ENCODE peak calls at places on chromosomes 11 and 22, in seven cellular contexts. One of them, this sample, is unnamed.
A peak's percentile ranks its signal among the peaks of the same experiment; 100 is the strongest.

GRCh38 chr22:40509401-40510134 is 127.0 kb downstream of the MRTFA start:
- DNase-seq in neural progenitor cell: no peak
- DNase-seq in upper lobe of right lung: no peak
- DNase-seq in CD8-positive, alpha-beta T cell: no peak
- DNase-seq in HFFc6: peak; percentile 57
- DNase-seq in fibroblast of mammary gland: peak; percentile 98
- DNase-seq in glutamatergic neuron: no peak
- DNase-seq in this sample: no peak

GRCh38 chr11:112655386-112655785 is 305.8 kb upstream of the NCAM1 start:
- DNase-seq in neural progenitor cell: no peak
- DNase-seq in HFFc6: peak; percentile 52
- DNase-seq in upper lobe of right lung: no peak
- DNase-seq in CD8-positive, alpha-beta T cell: no peak
- DNase-seq in fibroblast of mammary gland: peak; percentile 88
- DNase-seq in glutamatergic neuron: no peak
- DNase-seq in this sample: no peak

GRCh38 chr22:30884211-30885000 is 84.2 kb downstream of the MORC2 start:
- DNase-seq in neural progenitor cell: no peak
- DNase-seq in upper lobe of right lung: peak; percentile 61
- DNase-seq in HFFc6: no peak
- DNase-seq in CD8-positive, alpha-beta T cell: no peak
- DNase-seq in glutamatergic neuron: peak; percentile 6
- DNase-seq in fibroblast of mammary gland: no peak
- DNase-seq in this sample: no peak

GRCh38 chr11:20363500-20364411 is at the start of gene HTATIP2:
- DNase-seq in glutamatergic neuron: peak; percentile 54
- DNase-seq in CD8-positive, alpha-beta T cell: peak; percentile 85
- DNase-seq in neural progenitor cell: peak; percentile 70
- DNase-seq in HFFc6: no peak
- DNase-seq in upper lobe of right lung: peak; percentile 89
- DNase-seq in fibroblast of mammary gland: no peak
- DNase-seq in this sample: no peak

GRCh38 chr11:69339916-69340565 is 46.1 kb downstream of the MYEOV start:
- DNase-seq in upper lobe of right lung: peak; percentile 6
- DNase-seq in fibroblast of mammary gland: no peak
- DNase-seq in neural progenitor cell: no peak
- DNase-seq in glutamatergic neuron: no peak
- DNase-seq in CD8-positive, alpha-beta T cell: peak; percentile 31
- DNase-seq in HFFc6: no peak
- DNase-seq in this sample: peak; percentile 48

GRCh38 chr22:49400136-49400865 is 427.4 kb downstream of the BRD1 start:
- DNase-seq in fibroblast of mammary gland: no peak
- DNase-seq in neural progenitor cell: no peak
- DNase-seq in upper lobe of right lung: no peak
- DNase-seq in HFFc6: no peak
- DNase-seq in CD8-positive, alpha-beta T cell: no peak
- DNase-seq in glutamatergic neuron: no peak
- DNase-seq in this sample: peak; percentile 68

GRCh38 chr11:113162590-113162961 is 151.8 kb upstream of the TTC12 start:
- DNase-seq in upper lobe of right lung: no peak
- DNase-seq in glutamatergic neuron: peak; percentile 48
- DNase-seq in fibroblast of mammary gland: no peak
- DNase-seq in neural progenitor cell: no peak
- DNase-seq in CD8-positive, alpha-beta T cell: no peak
- DNase-seq in HFFc6: no peak
- DNase-seq in this sample: no peak

GRCh38 chr11:119664063-119664572 is 64.9 kb downstream of the NECTIN1 start:
- DNase-seq in neural progenitor cell: peak; percentile 38
- DNase-seq in CD8-positive, alpha-beta T cell: no peak
- DNase-seq in fibroblast of mammary gland: no peak
- DNase-seq in upper lobe of right lung: no peak
- DNase-seq in HFFc6: no peak
- DNase-seq in glutamatergic neuron: no peak
- DNase-seq in this sample: no peak

GRCh38 chr22:35921777-35922176 is 106.8 kb downstream of the RBFOX2 start:
- DNase-seq in CD8-positive, alpha-beta T cell: no peak
- DNase-seq in HFFc6: peak; percentile 88
- DNase-seq in neural progenitor cell: peak; percentile 73
- DNase-seq in upper lobe of right lung: no peak
- DNase-seq in glutamatergic neuron: peak; percentile 33
- DNase-seq in fibroblast of mammary gland: peak; percentile 94
- DNase-seq in this sample: no peak

GRCh38 chr22:34344702-34345101 is 424.4 kb upstream of the LARGE1 start:
- DNase-seq in upper lobe of right lung: no peak
- DNase-seq in HFFc6: no peak
- DNase-seq in glutamatergic neuron: no peak
- DNase-seq in CD8-positive, alpha-beta T cell: no peak
- DNase-seq in neural progenitor cell: peak; percentile 13
- DNase-seq in fibroblast of mammary gland: no peak
- DNase-seq in this sample: no peak

GRCh38 chr11:75812542-75813040 is 2.4 kb upstream of the UVRAG start:
- DNase-seq in fibroblast of mammary gland: peak; percentile 9
- DNase-seq in neural progenitor cell: no peak
- DNase-seq in glutamatergic neuron: no peak
- DNase-seq in CD8-positive, alpha-beta T cell: peak; percentile 7
- DNase-seq in upper lobe of right lung: no peak
- DNase-seq in HFFc6: no peak
- DNase-seq in this sample: no peak

GRCh38 chr11:9386086-9386485 is 1.6 kb downstream of the IPO7 start:
- DNase-seq in upper lobe of right lung: no peak
- DNase-seq in fibroblast of mammary gland: no peak
- DNase-seq in neural progenitor cell: no peak
- DNase-seq in glutamatergic neuron: no peak
- DNase-seq in CD8-positive, alpha-beta T cell: no peak
- DNase-seq in HFFc6: no peak
- DNase-seq in this sample: no peak

GRCh38 chr11:9380773-9381172 is 3.7 kb upstream of the IPO7 start:
- DNase-seq in HFFc6: no peak
- DNase-seq in neural progenitor cell: no peak
- DNase-seq in glutamatergic neuron: no peak
- DNase-seq in CD8-positive, alpha-beta T cell: no peak
- DNase-seq in fibroblast of mammary gland: no peak
- DNase-seq in upper lobe of right lung: no peak
- DNase-seq in this sample: no peak

GRCh38 chr11:9386901-9387300 is 2.4 kb downstream of the IPO7 start:
- DNase-seq in glutamatergic neuron: no peak
- DNase-seq in fibroblast of mammary gland: no peak
- DNase-seq in HFFc6: no peak
- DNase-seq in CD8-positive, alpha-beta T cell: no peak
- DNase-seq in upper lobe of right lung: no peak
- DNase-seq in neural progenitor cell: no peak
- DNase-seq in this sample: no peak

GRCh38 chr11:9385288-9385902 is 943 bp downstream of the IPO7 start:
- DNase-seq in fibroblast of mammary gland: no peak
- DNase-seq in glutamatergic neuron: no peak
- DNase-seq in HFFc6: no peak
- DNase-seq in neural progenitor cell: no peak
- DNase-seq in CD8-positive, alpha-beta T cell: no peak
- DNase-seq in upper lobe of right lung: no peak
- DNase-seq in this sample: no peak

DNA sequence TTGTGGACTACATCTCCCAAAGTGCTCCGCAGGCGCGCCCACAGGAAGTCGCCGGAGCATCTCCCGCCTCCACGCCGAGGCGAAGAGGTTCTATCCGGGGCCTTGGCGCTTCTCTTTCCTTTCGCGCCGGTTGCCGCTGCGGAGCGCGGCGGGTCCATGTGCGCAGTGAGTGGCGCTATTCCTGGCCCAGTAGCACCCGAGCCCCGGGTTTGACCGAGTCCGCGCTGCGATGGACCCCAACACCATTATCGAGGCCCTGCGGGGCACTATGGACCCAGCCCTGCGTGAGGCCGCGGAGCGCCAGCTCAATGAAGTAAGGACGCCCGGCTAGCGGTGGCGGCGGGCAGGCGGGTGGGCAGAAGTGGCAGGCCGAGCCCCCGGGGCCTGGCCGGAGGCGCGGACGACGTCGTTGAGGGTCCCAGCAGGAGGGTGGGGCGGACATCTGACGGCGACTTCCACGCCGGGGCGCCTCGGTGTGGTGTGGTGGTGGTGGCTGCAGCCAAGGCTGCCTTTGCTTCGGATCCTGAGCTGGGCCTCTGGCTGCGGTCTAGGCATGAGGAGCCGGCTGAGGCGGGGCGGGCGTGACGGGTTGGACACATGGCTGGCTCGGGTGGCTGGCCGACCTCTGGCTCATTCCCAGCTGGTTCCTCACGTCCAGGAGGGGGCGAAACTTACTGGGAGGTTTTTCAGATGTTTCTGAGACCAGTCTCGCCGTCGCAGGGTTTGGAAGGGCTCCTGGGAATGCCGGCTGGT is at the start of gene IPO7:
- DNase-seq in upper lobe of right lung: peak; percentile 95
- DNase-seq in CD8-positive, alpha-beta T cell: peak; percentile 87
- DNase-seq in glutamatergic neuron: peak; percentile 89
- DNase-seq in fibroblast of mammary gland: peak; percentile 90
- DNase-seq in neural progenitor cell: peak; percentile 95
- DNase-seq in HFFc6: peak; percentile 87
- DNase-seq in this sample: peak; percentile 88
- TF ChIP-seq CTCF in upper lobe of right lung: peak; percentile 25
- TF ChIP-seq CTCF in CD8-positive, alpha-beta T cell: no peak
- TF ChIP-seq CTCF in glutamatergic neuron: no peak
- TF ChIP-seq CTCF in fibroblast of mammary gland: peak; percentile 32
- TF ChIP-seq CTCF in neural progenitor cell: peak; percentile 33
- TF ChIP-seq CTCF in HFFc6: peak; percentile 69
- TF ChIP-seq CTCF in this sample: peak; percentile 45

DNA sequence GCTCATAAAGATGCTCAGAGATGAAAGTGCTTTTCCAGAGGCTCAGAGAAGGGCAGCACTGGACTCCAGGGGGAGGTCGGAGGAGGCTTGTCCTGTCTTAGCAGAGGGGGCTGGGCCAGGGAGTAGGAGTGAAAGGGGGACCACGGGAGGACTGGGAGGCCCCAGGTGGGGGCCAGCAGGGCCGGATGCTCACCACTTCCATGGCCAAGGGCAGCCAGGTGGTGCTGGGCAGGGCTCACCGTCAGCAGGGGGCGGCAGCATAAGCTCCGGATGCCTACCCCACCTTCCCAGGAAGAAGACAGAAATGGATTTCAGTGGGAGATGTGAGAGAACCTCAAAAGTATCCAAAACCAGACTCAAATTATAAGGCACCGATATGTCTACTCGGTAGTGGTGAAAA is 11.0 kb downstream of the RAB36 start:
- DNase-seq in CD8-positive, alpha-beta T cell: no peak
- DNase-seq in fibroblast of mammary gland: no peak
- DNase-seq in upper lobe of right lung: no peak
- DNase-seq in glutamatergic neuron: no peak
- DNase-seq in neural progenitor cell: no peak
- DNase-seq in HFFc6: no peak
- DNase-seq in this sample: no peak
- TF ChIP-seq CTCF in CD8-positive, alpha-beta T cell: no peak
- TF ChIP-seq CTCF in fibroblast of mammary gland: no peak
- TF ChIP-seq CTCF in upper lobe of right lung: no peak
- TF ChIP-seq CTCF in glutamatergic neuron: no peak
- TF ChIP-seq CTCF in neural progenitor cell: no peak
- TF ChIP-seq CTCF in HFFc6: no peak
- TF ChIP-seq CTCF in this sample: no peak

GRCh38 chr22:24183321-24184031 is 2.2 kb downstream of the SUSD2 start:
- DNase-seq in neural progenitor cell: no peak
- DNase-seq in glutamatergic neuron: peak; percentile 57
- DNase-seq in HFFc6: no peak
- DNase-seq in upper lobe of right lung: no peak
- DNase-seq in fibroblast of mammary gland: no peak
- DNase-seq in CD8-positive, alpha-beta T cell: no peak
- DNase-seq in this sample: no peak
- TF ChIP-seq CTCF in neural progenitor cell: no peak
- TF ChIP-seq CTCF in glutamatergic neuron: no peak
- TF ChIP-seq CTCF in HFFc6: no peak
- TF ChIP-seq CTCF in upper lobe of right lung: no peak
- TF ChIP-seq CTCF in fibroblast of mammary gland: no peak
- TF ChIP-seq CTCF in CD8-positive, alpha-beta T cell: no peak
- TF ChIP-seq CTCF in this sample: no peak

GRCh38 chr11:86702387-86702983 is 30.1 kb upstream of the ME3 start:
- DNase-seq in HFFc6: no peak
- DNase-seq in glutamatergic neuron: no peak
- DNase-seq in neural progenitor cell: no peak
- DNase-seq in upper lobe of right lung: no peak
- DNase-seq in CD8-positive, alpha-beta T cell: no peak
- DNase-seq in fibroblast of mammary gland: no peak
- DNase-seq in this sample: no peak

GRCh38 chr11:86704710-86705109 is 32.3 kb upstream of the ME3 start:
- DNase-seq in neural progenitor cell: no peak
- DNase-seq in fibroblast of mammary gland: no peak
- DNase-seq in glutamatergic neuron: no peak
- DNase-seq in HFFc6: no peak
- DNase-seq in upper lobe of right lung: no peak
- DNase-seq in CD8-positive, alpha-beta T cell: no peak
- DNase-seq in this sample: no peak

GRCh38 chr11:86708671-86709070 is 36.3 kb upstream of the ME3 start:
- DNase-seq in fibroblast of mammary gland: no peak
- DNase-seq in upper lobe of right lung: no peak
- DNase-seq in neural progenitor cell: no peak
- DNase-seq in glutamatergic neuron: no peak
- DNase-seq in HFFc6: no peak
- DNase-seq in CD8-positive, alpha-beta T cell: no peak
- DNase-seq in this sample: no peak

GRCh38 chr11:86706341-86707131 is 34.1 kb upstream of the ME3 start:
- DNase-seq in CD8-positive, alpha-beta T cell: no peak
- DNase-seq in fibroblast of mammary gland: no peak
- DNase-seq in glutamatergic neuron: no peak
- DNase-seq in HFFc6: no peak
- DNase-seq in neural progenitor cell: no peak
- DNase-seq in upper lobe of right lung: no peak
- DNase-seq in this sample: no peak

DNA sequence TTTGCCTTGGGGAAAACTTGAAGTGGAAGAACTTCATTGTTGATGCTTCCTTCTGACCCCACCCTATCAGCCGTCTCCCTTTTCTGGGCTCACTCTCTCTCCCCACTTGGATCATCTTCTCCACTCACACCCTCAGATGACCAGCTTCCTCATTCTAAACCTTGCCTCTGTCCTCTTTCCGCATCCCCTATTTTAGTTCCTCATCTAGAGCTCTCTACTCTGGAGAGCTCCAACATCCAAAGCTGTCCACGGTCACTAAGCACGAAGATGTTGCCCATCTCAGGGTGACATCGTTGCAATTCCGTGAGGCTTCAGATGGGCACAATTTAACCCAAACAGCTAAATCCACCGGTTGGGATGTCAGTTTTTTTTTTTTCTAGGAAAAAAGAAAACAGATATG is 31.6 kb upstream of the ME3 start:
- DNase-seq in neural progenitor cell: no peak
- DNase-seq in CD8-positive, alpha-beta T cell: no peak
- DNase-seq in HFFc6: no peak
- DNase-seq in glutamatergic neuron: no peak
- DNase-seq in upper lobe of right lung: no peak
- DNase-seq in fibroblast of mammary gland: no peak
- DNase-seq in this sample: no peak
- TF ChIP-seq CTCF in neural progenitor cell: no peak
- TF ChIP-seq CTCF in CD8-positive, alpha-beta T cell: no peak
- TF ChIP-seq CTCF in HFFc6: no peak
- TF ChIP-seq CTCF in glutamatergic neuron: no peak
- TF ChIP-seq CTCF in upper lobe of right lung: no peak
- TF ChIP-seq CTCF in fibroblast of mammary gland: no peak
- TF ChIP-seq CTCF in this sample: no peak

GRCh38 chr11:7353100-7353499 is 101.4 kb downstream of the SYT9 start:
- DNase-seq in fibroblast of mammary gland: peak; percentile 24
- DNase-seq in CD8-positive, alpha-beta T cell: no peak
- DNase-seq in glutamatergic neuron: peak; percentile 15
- DNase-seq in neural progenitor cell: peak; percentile 47
- DNase-seq in HFFc6: peak; percentile 16
- DNase-seq in upper lobe of right lung: no peak
- DNase-seq in this sample: no peak
- TF ChIP-seq CTCF in fibroblast of mammary gland: peak; percentile 48
- TF ChIP-seq CTCF in CD8-positive, alpha-beta T cell: no peak
- TF ChIP-seq CTCF in glutamatergic neuron: peak; percentile 20
- TF ChIP-seq CTCF in neural progenitor cell: peak; percentile 51
- TF ChIP-seq CTCF in HFFc6: peak; percentile 71
- TF ChIP-seq CTCF in upper lobe of right lung: peak; percentile 36
- TF ChIP-seq CTCF in this sample: peak; percentile 61